ENCODE peak calls at places on chromosomes 3 and 15, in four cellular contexts. One of them, this sample, is unnamed.

GRCh38 chr3:122794483-122794778 is 438 bp upstream of the SLC49A4 start:
- DNase-seq in GM23338: no peak
- DNase-seq in AG10803: peak; percentile 47
- DNase-seq in fibroblast of mammary gland: peak; percentile 75
- DNase-seq in this sample: no peak

GRCh38 chr3:24160424-24160823 is 215.3 kb downstream of the NR1D2 start:
- DNase-seq in fibroblast of mammary gland: peak; percentile 22
- DNase-seq in GM23338: peak; percentile 77
- DNase-seq in AG10803: peak; percentile 21
- DNase-seq in this sample: peak; percentile 12

GRCh38 chr15:61687124-61687523 is 373.1 kb downstream of the VPS13C start:
- DNase-seq in fibroblast of mammary gland: no peak
- DNase-seq in GM23338: no peak
- DNase-seq in AG10803: no peak
- DNase-seq in this sample: no peak

GRCh38 chr15:66617137-66618090 is 51.6 kb upstream of the LCTL start:
- DNase-seq in AG10803: peak; percentile 50
- DNase-seq in fibroblast of mammary gland: peak; percentile 59
- DNase-seq in GM23338: peak; percentile 48
- DNase-seq in this sample: peak; percentile 77

GRCh38 chr3:126252373-126252772 is 72.0 kb upstream of the ALDH1L1 start:
- DNase-seq in fibroblast of mammary gland: no peak
- DNase-seq in GM23338: no peak
- DNase-seq in AG10803: no peak
- DNase-seq in this sample: no peak

GRCh38 chr15:77476999-77477398 is 56.3 kb downstream of the HMG20A start:
- DNase-seq in fibroblast of mammary gland: no peak
- DNase-seq in AG10803: peak; percentile 10
- DNase-seq in GM23338: no peak
- DNase-seq in this sample: peak; percentile 35

GRCh38 chr15:48695088-48695834 is 49.8 kb upstream of the FBN1 start:
- DNase-seq in AG10803: peak; percentile 97
- DNase-seq in fibroblast of mammary gland: peak; percentile 93
- DNase-seq in GM23338: no peak
- DNase-seq in this sample: peak; percentile 86

GRCh38 chr3:170356596-170357175 is 829 bp upstream of the SKIL start:
- DNase-seq in GM23338: peak; percentile 90
- DNase-seq in fibroblast of mammary gland: peak; percentile 71
- DNase-seq in AG10803: peak; percentile 86
- DNase-seq in this sample: no peak

GRCh38 chr3:132283440-132283839 is 33.8 kb upstream of the ACP3 start:
- DNase-seq in fibroblast of mammary gland: peak; percentile 69
- DNase-seq in GM23338: peak; percentile 34
- DNase-seq in AG10803: peak; percentile 3
- DNase-seq in this sample: peak; percentile 66

GRCh38 chr15:42650208-42651066 is 75.0 kb downstream of the STARD9 start:
- DNase-seq in fibroblast of mammary gland: peak; percentile 89
- DNase-seq in AG10803: peak; percentile 85
- DNase-seq in GM23338: peak; percentile 83
- DNase-seq in this sample: peak; percentile 93

GRCh38 chr3:78728406-78729145 is 1039.2 kb downstream of the ROBO1 start:
- DNase-seq in fibroblast of mammary gland: peak; percentile 67
- DNase-seq in GM23338: peak; percentile 8
- DNase-seq in AG10803: peak; percentile 50
- DNase-seq in this sample: peak; percentile 81

GRCh38 chr3:122382888-122383666 is at the start of gene MIX23:
- DNase-seq in fibroblast of mammary gland: peak; percentile 77
- DNase-seq in AG10803: peak; percentile 75
- DNase-seq in GM23338: peak; percentile 95
- DNase-seq in this sample: peak; percentile 81

GRCh38 chr3:13525827-13526625 is 22.9 kb upstream of the FBLN2 start:
- DNase-seq in GM23338: no peak
- DNase-seq in fibroblast of mammary gland: peak; percentile 71
- DNase-seq in AG10803: peak; percentile 81
- DNase-seq in this sample: peak; percentile 68

GRCh38 chr15:77187751-77188464 is 117.0 kb upstream of the TSPAN3 start:
- DNase-seq in AG10803: peak; percentile 36
- DNase-seq in fibroblast of mammary gland: peak; percentile 68
- DNase-seq in GM23338: no peak
- DNase-seq in this sample: peak; percentile 79

GRCh38 chr15:91547356-91547755 is 306.2 kb upstream of the SLCO3A1 start:
- DNase-seq in GM23338: no peak
- DNase-seq in AG10803: no peak
- DNase-seq in fibroblast of mammary gland: no peak
- DNase-seq in this sample: no peak

GRCh38 chr3:13346481-13347389 is 73.4 kb downstream of the NUP210 start:
- DNase-seq in fibroblast of mammary gland: no peak
- DNase-seq in GM23338: peak; percentile 78
- DNase-seq in AG10803: no peak
- DNase-seq in this sample: no peak

GRCh38 chr3:151933224-151933858 is 59.9 kb downstream of the SUCNR1 start:
- DNase-seq in GM23338: no peak
- DNase-seq in fibroblast of mammary gland: peak; percentile 35
- DNase-seq in AG10803: peak; percentile 76
- DNase-seq in this sample: no peak

GRCh38 chr3:33490641-33491241 is 50.5 kb upstream of the UBP1 start:
- DNase-seq in GM23338: no peak
- DNase-seq in AG10803: no peak
- DNase-seq in fibroblast of mammary gland: no peak
- DNase-seq in this sample: peak; percentile 35

GRCh38 chr3:197468866-197469382 is 86.8 kb downstream of the BDH1 start:
- DNase-seq in fibroblast of mammary gland: peak; percentile 85
- DNase-seq in AG10803: peak; percentile 68
- DNase-seq in GM23338: no peak
- DNase-seq in this sample: peak; percentile 67

GRCh38 chr3:54897028-54897711 is 30.7 kb downstream of the LRTM1 start:
- DNase-seq in GM23338: no peak
- DNase-seq in AG10803: peak; percentile 47
- DNase-seq in fibroblast of mammary gland: peak; percentile 90
- DNase-seq in this sample: peak; percentile 54

GRCh38 chr15:39413558-39413957 is 167.3 kb upstream of the THBS1 start:
- DNase-seq in AG10803: peak; percentile 85
- DNase-seq in GM23338: no peak
- DNase-seq in fibroblast of mammary gland: peak; percentile 66
- DNase-seq in this sample: no peak

GRCh38 chr3:78670087-78670486 is 1097.7 kb downstream of the ROBO1 start:
- DNase-seq in GM23338: no peak
- DNase-seq in fibroblast of mammary gland: no peak
- DNase-seq in AG10803: no peak
- DNase-seq in this sample: no peak

GRCh38 chr3:23219117-23219516 is 16.0 kb downstream of the UBE2E2 start:
- DNase-seq in fibroblast of mammary gland: no peak
- DNase-seq in AG10803: peak; percentile 47
- DNase-seq in GM23338: no peak
- DNase-seq in this sample: peak; percentile 20

GRCh38 chr15:50109086-50109987 is 9.7 kb downstream of the ATP8B4 start:
- DNase-seq in AG10803: no peak
- DNase-seq in fibroblast of mammary gland: peak; percentile 42
- DNase-seq in GM23338: no peak
- DNase-seq in this sample: peak; percentile 53

GRCh38 chr15:21260966-21261395 is 179.3 kb downstream of the POTEB3 start:
- DNase-seq in fibroblast of mammary gland: no peak
- DNase-seq in AG10803: no peak
- DNase-seq in GM23338: no peak
- DNase-seq in this sample: no peak

GRCh38 chr15:35061171-35062163 is 23.6 kb downstream of the NANOGP8 start:
- DNase-seq in GM23338: peak; percentile 52
- DNase-seq in AG10803: peak; percentile 35
- DNase-seq in fibroblast of mammary gland: peak; percentile 36
- DNase-seq in this sample: no peak

GRCh38 chr3:62672988-62673313 is 202.3 kb downstream of the CADPS start:
- DNase-seq in GM23338: no peak
- DNase-seq in fibroblast of mammary gland: no peak
- DNase-seq in AG10803: no peak
- DNase-seq in this sample: no peak

GRCh38 chr3:39207361-39208192 is 15.2 kb upstream of the XIRP1 start:
- DNase-seq in AG10803: no peak
- DNase-seq in GM23338: no peak
- DNase-seq in fibroblast of mammary gland: no peak
- DNase-seq in this sample: no peak

GRCh38 chr15:29433050-29433318 is 163.4 kb upstream of the NSMCE3 start:
- DNase-seq in fibroblast of mammary gland: no peak
- DNase-seq in GM23338: no peak
- DNase-seq in AG10803: no peak
- DNase-seq in this sample: no peak

GRCh38 chr3:175129126-175129525 is 270.0 kb downstream of the NAALADL2 start:
- DNase-seq in fibroblast of mammary gland: peak; percentile 56
- DNase-seq in GM23338: no peak
- DNase-seq in AG10803: peak; percentile 9
- DNase-seq in this sample: no peak

GRCh38 chr15:76517910-76518309 is 181.3 kb downstream of the ISL2 start:
- DNase-seq in AG10803: no peak
- DNase-seq in fibroblast of mammary gland: no peak
- DNase-seq in GM23338: peak; percentile 27
- DNase-seq in this sample: peak; percentile 27

GRCh38 chr15:74869372-74869725 is 3.8 kb downstream of the SCAMP2 start:
- DNase-seq in fibroblast of mammary gland: no peak
- DNase-seq in AG10803: no peak
- DNase-seq in GM23338: no peak
- DNase-seq in this sample: peak; percentile 23

GRCh38 chr3:160564949-160565441 is 376 bp downstream of the KPNA4 start:
- DNase-seq in fibroblast of mammary gland: peak; percentile 49
- DNase-seq in AG10803: peak; percentile 63
- DNase-seq in GM23338: peak; percentile 68
- DNase-seq in this sample: peak; percentile 69

DNA sequence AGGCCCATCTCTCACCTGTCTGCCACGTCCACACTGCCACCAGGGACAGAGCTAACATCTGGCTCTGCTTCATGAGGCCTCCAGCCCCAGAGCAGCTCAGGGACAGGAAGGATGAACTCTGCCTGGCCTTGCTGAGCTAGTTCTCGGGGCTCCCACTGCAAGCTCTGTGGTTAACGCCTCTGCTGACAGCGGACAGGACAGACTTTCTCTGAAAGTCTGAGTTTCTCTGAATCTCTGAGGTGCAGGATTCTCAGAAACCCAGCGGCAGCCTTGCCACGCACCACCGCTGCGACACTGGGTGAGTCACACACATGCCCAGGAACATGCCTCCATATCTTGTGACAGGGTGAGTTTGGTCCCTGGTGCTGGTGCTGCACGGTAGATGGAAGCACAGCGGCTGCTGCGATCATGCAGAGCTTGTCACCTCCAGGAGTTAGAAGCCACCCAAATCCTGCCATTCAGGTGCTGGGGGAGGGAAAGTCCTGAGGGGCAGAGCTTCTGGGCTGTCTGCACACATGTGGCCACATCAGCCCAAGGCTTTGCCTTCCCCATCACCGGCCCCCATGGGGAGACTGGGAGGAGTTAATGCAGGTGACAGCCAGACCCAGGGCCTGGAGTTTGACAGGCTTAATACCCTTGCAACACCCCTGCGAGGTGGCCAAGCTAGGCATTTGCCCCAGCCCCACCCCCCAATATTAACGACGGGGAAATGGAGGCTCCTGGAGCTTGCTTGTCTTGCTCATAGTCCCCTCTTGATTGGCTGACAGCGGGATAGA is 267.0 kb downstream of the PLCL2 start:
- DNase-seq in fibroblast of mammary gland: no peak
- DNase-seq in AG10803: no peak
- DNase-seq in GM23338: no peak
- DNase-seq in this sample: peak; percentile 58
- H3K4me3 ChIP-seq in fibroblast of mammary gland: no peak overlapping the region
- H3K4me3 ChIP-seq in AG10803: no peak overlapping the region
- H3K4me3 ChIP-seq in GM23338: no peak overlapping the region
- H3K4me3 ChIP-seq in this sample: no peak overlapping the region

GRCh38 chr15:27341780-27342343 is 370.9 kb downstream of the GABRG3 start:
- DNase-seq in fibroblast of mammary gland: no peak
- DNase-seq in AG10803: no peak
- DNase-seq in GM23338: no peak
- DNase-seq in this sample: no peak

GRCh38 chr15:27342991-27343390 is 372.0 kb downstream of the GABRG3 start:
- DNase-seq in AG10803: no peak
- DNase-seq in GM23338: peak; percentile 14
- DNase-seq in fibroblast of mammary gland: no peak
- DNase-seq in this sample: no peak

GRCh38 chr15:27336676-27337075 is 365.7 kb downstream of the GABRG3 start:
- DNase-seq in GM23338: no peak
- DNase-seq in AG10803: no peak
- DNase-seq in fibroblast of mammary gland: no peak
- DNase-seq in this sample: peak; percentile 2

GRCh38 chr15:27339138-27339537 is 368.2 kb downstream of the GABRG3 start:
- DNase-seq in fibroblast of mammary gland: no peak
- DNase-seq in GM23338: peak; percentile 46
- DNase-seq in AG10803: no peak
- DNase-seq in this sample: no peak
- TF ChIP-seq CTCF in fibroblast of mammary gland: no peak
- TF ChIP-seq CTCF in GM23338: peak; percentile 47
- TF ChIP-seq CTCF in AG10803: no peak
- TF ChIP-seq CTCF in this sample: no peak

DNA sequence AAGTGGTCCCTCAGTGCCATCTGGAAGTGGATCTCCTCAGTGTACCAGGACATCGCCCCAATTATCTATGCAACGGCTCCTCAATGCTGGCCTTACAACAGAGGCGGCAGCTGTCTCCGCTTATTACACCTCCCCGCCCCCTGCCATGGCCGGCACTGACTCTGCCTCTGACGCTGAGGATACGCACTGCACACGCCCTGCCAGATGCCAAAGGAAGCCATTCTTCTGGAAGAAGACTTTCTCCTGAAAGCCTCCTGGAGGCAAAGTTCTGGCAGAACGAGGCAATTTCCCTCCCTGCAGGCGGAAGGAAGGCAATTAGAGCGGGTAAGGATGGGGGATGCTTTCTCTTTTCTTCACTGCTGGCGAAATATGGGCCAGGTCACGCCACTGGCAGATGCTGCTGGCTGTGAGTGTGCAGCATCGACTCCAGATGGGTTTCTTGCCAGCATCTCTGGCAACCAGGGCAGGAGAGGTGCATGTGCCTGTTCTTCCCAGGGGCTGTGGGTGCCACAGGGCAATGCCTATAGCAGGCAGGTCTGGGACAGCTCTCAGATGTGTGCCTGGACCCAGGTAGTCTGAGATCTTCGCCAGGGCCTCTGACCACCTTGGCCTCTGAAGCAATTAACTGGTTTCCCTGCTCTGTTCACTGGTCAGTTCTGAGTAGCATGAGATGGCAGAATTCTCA is 62.2 kb upstream of the MRPS22 start:
- DNase-seq in AG10803: peak; percentile 91
- DNase-seq in fibroblast of mammary gland: peak; percentile 78
- DNase-seq in GM23338: no peak
- DNase-seq in this sample: no peak
- H3K4me3 ChIP-seq in AG10803: peak overlapping the region; percentile 51
- H3K4me3 ChIP-seq in fibroblast of mammary gland: peak overlapping the region; percentile 19
- H3K4me3 ChIP-seq in GM23338: no peak overlapping the region
- H3K4me3 ChIP-seq in this sample: no peak overlapping the region

GRCh38 chr3:10322355-10322715 is 1.4 kb upstream of the SEC13 start:
- DNase-seq in AG10803: no peak
- DNase-seq in fibroblast of mammary gland: no peak
- DNase-seq in GM23338: peak; percentile 76
- DNase-seq in this sample: peak; percentile 13
- TF ChIP-seq CTCF in AG10803: peak; percentile 35
- TF ChIP-seq CTCF in fibroblast of mammary gland: peak; percentile 37
- TF ChIP-seq CTCF in GM23338: peak; percentile 70
- TF ChIP-seq CTCF in this sample: peak; percentile 50